ENCODE peak calls at places on chromosomes 1 and 21, in seven cellular contexts. T is WTC11, I is PC-3, Q is astrocyte of the spinal cord, M is AG04449, H is GM20000, Z is coronary artery. Y is an unnamed sample.

GRCh38 chr21:24023402-24023801 is 1583.9 kb downstream of the MRPL39 start:
- DNase-seq in T (no peak), I (peak; percentile 81), Q (peak; percentile 42), M (no peak), H (no peak), Z (no peak), Y (no peak)

GRCh38 chr1:174799136-174799479 is 200.6 kb upstream of the CACYBP start:
- DNase-seq in T (no peak), I (no peak), Q (no peak), M (no peak), H (no peak), Z (no peak), Y (no peak)

GRCh38 chr1:156004843-156005593 is 15.7 kb downstream of the SSR2 start:
- DNase-seq in T (no peak), I (no peak), Q (no peak), M (no peak), H (no peak), Z (no peak), Y (no peak)

GRCh38 chr1:228058172-228058980 is 24.1 kb upstream of the ARF1 start:
- DNase-seq in T (no peak), I (no peak), Q (no peak), M (no peak), H (no peak), Z (no peak), Y (no peak)

GRCh38 chr1:22212400-22213233 is 69.7 kb upstream of the WNT4 start:
- DNase-seq in T (no peak), I (no peak), Q (no peak), M (no peak), H (no peak), Z (no peak), Y (no peak)

GRCh38 chr1:222852326-222852725 is 37.5 kb downstream of the DISP1 start:
- DNase-seq in T (no peak), I (peak; percentile 17), Q (no peak), M (no peak), H (no peak), Z (no peak), Y (no peak)

GRCh38 chr1:82706741-82707140 is 906.0 kb downstream of the ADGRL2 start:
- DNase-seq in T (no peak), I (no peak), Q (peak; percentile 20), M (no peak), H (no peak), Z (no peak), Y (no peak)

GRCh38 chr21:45615145-45615711 is 28.3 kb upstream of the PCBP3 start:
- DNase-seq in T (no peak), I (peak; percentile 41), Q (peak; percentile 57), M (no peak), H (peak; percentile 76), Z (no peak), Y (no peak)

GRCh38 chr1:185996211-185996610 is 262.0 kb downstream of the HMCN1 start:
- DNase-seq in T (no peak), I (peak; percentile 92), Q (peak; percentile 79), M (no peak), H (no peak), Z (no peak), Y (peak; percentile 14)

GRCh38 chr1:85450832-85451231 is 14.1 kb downstream of the DDAH1 start:
- DNase-seq in T (no peak), I (peak; percentile 71), Q (no peak), M (no peak), H (no peak), Z (no peak), Y (peak; percentile 43)

GRCh38 chr1:161427733-161428516 is 60.2 kb upstream of the CFAP126 start:
- DNase-seq in T (peak; percentile 69), I (no peak), Q (peak; percentile 64), M (no peak), H (peak; percentile 41), Z (no peak), Y (peak; percentile 19)

GRCh38 chr1:154350383-154350782 is 25.1 kb downstream of the ATP8B2 start:
- DNase-seq in T (peak; percentile 46), I (no peak), Q (no peak), M (no peak), H (peak; percentile 3), Z (no peak), Y (no peak)

GRCh38 chr1:42779725-42780124 is 5.1 kb upstream of the TMEM269 start:
- DNase-seq in T (no peak), I (no peak), Q (no peak), M (no peak), H (no peak), Z (no peak), Y (no peak)

GRCh38 chr21:44585892-44586291 is 5.5 kb upstream of the KRTAP10-5 start:
- DNase-seq in T (no peak), I (no peak), Q (no peak), M (no peak), H (no peak), Z (no peak), Y (no peak)

GRCh38 chr21:39888848-39889247 is 21.6 kb downstream of the PCP4 start:
- DNase-seq in T (no peak), I (no peak), Q (no peak), M (no peak), H (no peak), Z (no peak), Y (no peak)

GRCh38 chr1:227429447-227430359 is 111.4 kb upstream of the CDC42BPA start:
- DNase-seq in T (no peak), I (no peak), Q (peak; percentile 58), M (no peak), H (no peak), Z (no peak), Y (no peak)

GRCh38 chr1:224433671-224434446 is 738 bp downstream of the WDR26 start:
- DNase-seq in T (peak; percentile 38), I (no peak), Q (no peak), M (no peak), H (peak; percentile 57), Z (peak; percentile 77), Y (peak; percentile 41)

GRCh38 chr1:46595127-46595526 is 8.9 kb downstream of the MKNK1 start:
- DNase-seq in T (no peak), I (no peak), Q (no peak), M (no peak), H (no peak), Z (no peak), Y (no peak)

GRCh38 chr1:19074361-19074901 is 118.0 kb upstream of the IFFO2 start:
- DNase-seq in T (no peak), I (no peak), Q (no peak), M (no peak), H (no peak), Z (no peak), Y (no peak)

GRCh38 chr1:167221126-167221803 is 579 bp downstream of the POU2F1 start:
- DNase-seq in T (peak; percentile 59), I (no peak), Q (no peak), M (no peak), H (peak; percentile 31), Z (peak; percentile 79), Y (peak; percentile 50)

GRCh38 chr1:111758373-111758772 is 2.7 kb downstream of the DDX20 start:
- DNase-seq in T (no peak), I (peak; percentile 10), Q (no peak), M (no peak), H (no peak), Z (no peak), Y (no peak)
- TF ChIP-seq CTCF in T (no peak), I (peak; percentile 30), Q (no peak), M (no peak), H (no peak), Z (no peak), Y (no peak)

GRCh38 chr1:181593042-181593441 is 109.7 kb downstream of the CACNA1E start:
- DNase-seq in T (no peak), I (no peak), Q (no peak), M (no peak), H (no peak), Z (no peak), Y (no peak)

GRCh38 chr1:181588631-181589030 is 105.3 kb downstream of the CACNA1E start:
- DNase-seq in T (no peak), I (no peak), Q (no peak), M (no peak), H (no peak), Z (no peak), Y (no peak)

GRCh38 chr1:181583598-181583997 is 100.3 kb downstream of the CACNA1E start:
- DNase-seq in T (peak; percentile 46), I (no peak), Q (no peak), M (no peak), H (no peak), Z (no peak), Y (peak; percentile 30)

GRCh38 chr1:181592261-181592859 is 109.0 kb downstream of the CACNA1E start:
- DNase-seq in T (no peak), I (no peak), Q (no peak), M (no peak), H (no peak), Z (no peak), Y (no peak)

DNA sequence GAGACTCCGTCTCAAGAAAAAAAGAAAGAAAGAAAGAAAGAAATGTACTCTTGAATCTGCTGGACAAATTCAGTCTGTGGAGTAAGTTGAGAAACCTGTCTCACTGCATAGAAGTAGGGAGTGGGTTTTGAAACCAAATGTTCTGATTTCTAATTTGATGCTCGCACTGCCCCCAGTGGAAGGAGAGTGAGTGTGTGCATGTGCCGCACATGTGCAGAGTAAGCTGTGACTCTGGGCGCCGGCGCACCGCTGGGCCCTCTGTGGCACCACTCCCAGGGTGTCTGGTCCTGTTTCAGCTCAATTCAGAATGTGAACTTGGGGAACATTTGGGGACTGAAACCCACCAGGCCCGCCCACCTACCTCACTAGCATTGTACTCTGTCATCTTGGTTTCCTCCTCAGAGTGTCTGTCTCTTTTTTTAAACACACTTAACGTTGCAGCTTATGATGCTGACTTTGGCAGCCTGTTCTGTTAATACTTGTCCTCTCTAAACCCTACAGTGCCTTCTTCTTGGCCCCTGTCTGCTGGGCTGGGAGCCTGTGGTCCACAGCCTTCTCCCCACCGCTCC is 104.6 kb downstream of the CACNA1E start:
- DNase-seq in T (peak; percentile 40), I (no peak), Q (no peak), M (no peak), H (no peak), Z (no peak), Y (no peak)
- TF ChIP-seq CTCF in T (no peak), I (peak; percentile 15), Q (no peak), M (no peak), H (no peak), Z (no peak), Y (no peak)

DNA sequence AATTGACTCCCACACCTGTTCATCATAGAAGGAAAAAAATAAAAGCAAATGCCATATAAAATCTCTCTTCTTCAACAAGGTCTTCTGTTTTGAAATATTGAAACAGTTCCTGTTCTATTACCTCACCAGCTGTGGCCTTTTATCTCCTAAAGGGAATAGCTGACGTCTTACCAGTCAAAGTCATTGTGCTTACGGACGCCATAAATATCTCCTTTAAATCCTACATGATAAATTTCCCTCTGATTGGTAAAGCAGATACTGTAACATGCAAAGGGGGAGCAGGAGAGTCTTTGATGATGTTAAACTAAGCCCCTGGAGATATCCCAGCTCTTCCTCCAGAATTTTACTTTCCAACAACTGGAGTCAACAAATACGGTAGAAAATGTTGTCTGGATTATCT is 168.4 kb downstream of the ZC3H11B start:
- DNase-seq in T (no peak), I (no peak), Q (no peak), M (no peak), H (no peak), Z (no peak), Y (no peak)
- TF ChIP-seq CTCF in T (no peak), I (no peak), Q (no peak), M (no peak), H (no peak), Z (no peak), Y (no peak)

DNA sequence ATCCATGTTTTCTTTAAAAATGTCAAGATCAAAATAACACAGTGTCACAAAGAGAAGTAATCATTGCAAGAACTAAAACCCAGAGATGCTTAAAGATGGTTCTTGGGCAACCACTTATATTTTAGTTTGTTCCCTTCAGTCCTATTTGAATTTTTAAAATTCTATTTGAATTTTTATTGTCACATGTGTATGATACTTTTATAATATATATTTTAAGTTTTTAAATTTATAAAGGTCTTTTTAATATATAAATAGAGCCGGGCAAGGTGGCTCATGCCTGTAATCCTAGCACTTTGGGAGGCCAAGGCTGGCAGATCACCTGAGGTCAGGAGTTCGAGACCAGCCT is 22.3 kb upstream of the DISC1 start:
- DNase-seq in T (no peak), I (no peak), Q (no peak), M (no peak), H (no peak), Z (no peak), Y (no peak)
- TF ChIP-seq CTCF in T (no peak), I (no peak), Q (no peak), M (no peak), H (no peak), Z (no peak), Y (no peak)